ENCODE peak calls at places on chromosomes 1 and 21, in nine cellular contexts. V is fibroblast of lung; F is CD4-positive, CD25-positive, alpha-beta regulatory T cell; C is Peyer's patch; Z is naive thymus-derived CD4-positive, alpha-beta T cell; E is CD8-positive, alpha-beta T cell; I is K562; W is CD8-positive, alpha-beta memory T cell; H is bronchial epithelial cell. J is an unnamed sample.

GRCh38 chr1:29285771-29286170 is 49.4 kb downstream of the PTPRU start:
- DNase-seq in V (no peak), F (no peak), C (no peak), Z (no peak), E (no peak), I (no peak), W (no peak), H (no peak), J (no peak)

GRCh38 chr1:83796409-83796808 is 202.5 kb downstream of the TTLL7 start:
- DNase-seq in V (no peak), F (no peak), C (no peak), Z (no peak), E (no peak), I (no peak), W (no peak), H (no peak), J (no peak)

GRCh38 chr21:29323189-29323588 is 24.5 kb downstream of the BACH1 start:
- DNase-seq in V (no peak), F (no peak), C (no peak), Z (no peak), E (no peak), I (no peak), W (no peak), H (no peak), J (no peak)

GRCh38 chr1:5459839-5460238 is 532.4 kb downstream of the NPHP4 start:
- DNase-seq in V (no peak), F (no peak), C (no peak), Z (no peak), E (no peak), I (no peak), W (no peak), H (no peak), J (no peak)

GRCh38 chr1:26353210-26353859 is 595 bp downstream of the CRYBG2 start:
- DNase-seq in V (no peak), F (no peak), C (no peak), Z (no peak), E (no peak), I (no peak), W (no peak), H (no peak), J (no peak)

GRCh38 chr1:101190441-101190840 is 46.4 kb upstream of the S1PR1 start:
- DNase-seq in V (no peak), F (no peak), C (no peak), Z (no peak), E (no peak), I (no peak), W (no peak), H (peak), J (no peak)

GRCh38 chr1:11748294-11749202 is 12.6 kb downstream of the AGTRAP start:
- DNase-seq in V (no peak), F (no peak), C (no peak), Z (no peak), E (no peak), I (no peak), W (no peak), H (no peak), J (no peak)

GRCh38 chr1:240091201-240091600 is 482 bp upstream of the FMN2 start:
- DNase-seq in V (no peak), F (no peak), C (no peak), Z (no peak), E (no peak), I (no peak), W (no peak), H (no peak), J (no peak)

GRCh38 chr21:32624726-32625125 is 12.5 kb upstream of the CFAP298 start:
- DNase-seq in V (no peak), F (no peak), C (no peak), Z (no peak), E (no peak), I (peak), W (no peak), H (peak), J (no peak)

GRCh38 chr1:205064301-205064700 is 20.0 kb downstream of the TMEM81 start:
- DNase-seq in V (no peak), F (no peak), C (no peak), Z (no peak), E (no peak), I (no peak), W (no peak), H (no peak), J (no peak)

GRCh38 chr1:28518000-28518744 is 12.3 kb downstream of the RCC1 start:
- DNase-seq in V (peak), F (peak), C (peak), Z (peak), E (peak), I (peak), W (peak), H (peak), J (peak)

GRCh38 chr1:67350783-67351182 is 43.1 kb downstream of the IL12RB2 start:
- DNase-seq in V (no peak), F (no peak), C (no peak), Z (no peak), E (no peak), I (peak), W (no peak), H (peak), J (no peak)

GRCh38 chr1:61097326-61097725 is 15.0 kb downstream of the NFIA start:
- DNase-seq in V (peak), F (no peak), C (no peak), Z (no peak), E (no peak), I (no peak), W (no peak), H (peak), J (no peak)

GRCh38 chr1:44101356-44101755 is 17.3 kb upstream of the KLF17 start:
- DNase-seq in V (no peak), F (no peak), C (no peak), Z (no peak), E (no peak), I (no peak), W (no peak), H (no peak), J (no peak)

DNA sequence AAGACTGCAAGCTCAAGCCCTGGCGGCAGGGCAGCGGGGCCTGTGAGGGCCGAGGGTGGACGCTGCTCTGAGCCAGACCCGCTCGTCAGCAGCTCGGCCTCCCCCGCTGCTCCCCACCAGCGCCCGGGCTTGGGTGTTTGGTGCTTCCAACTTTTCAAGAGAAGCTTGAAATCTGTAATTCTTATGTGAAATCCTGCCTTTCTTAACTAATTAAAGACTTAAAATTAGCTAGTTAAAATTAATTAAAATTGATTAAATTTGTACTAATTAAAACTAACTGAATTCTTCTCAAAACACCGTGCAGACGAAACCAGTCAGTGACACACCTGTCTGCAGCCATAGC is 14.0 kb upstream of the SLC19A1 start:
- DNase-seq in V (no peak), F (no peak), C (no peak), Z (no peak), E (no peak), I (no peak), W (no peak), H (no peak), J (no peak)
- H3K4me3 ChIP-seq in V (no peak), F (no peak), C (peak), Z (no peak), E (no peak), I (no peak), W (no peak), H (peak), J (peak)

GRCh38 chr1:94327001-94327685 is 89.8 kb upstream of the ARHGAP29 start:
- DNase-seq in V (no peak), F (no peak), C (no peak), Z (no peak), E (no peak), I (no peak), W (no peak), H (no peak), J (no peak)
- H3K4me3 ChIP-seq in V (no peak), F (no peak), C (no peak), Z (no peak), E (no peak), I (no peak), W (no peak), H (no peak), J (no peak)

GRCh38 chr21:43892984-43893535 is 28.0 kb downstream of the AGPAT3 start:
- DNase-seq in V (no peak), F (no peak), C (no peak), Z (no peak), E (no peak), I (peak), W (no peak), H (no peak), J (no peak)

GRCh38 chr21:43892334-43892733 is 27.3 kb downstream of the AGPAT3 start:
- DNase-seq in V (no peak), F (no peak), C (no peak), Z (no peak), E (no peak), I (no peak), W (no peak), H (no peak), J (no peak)

GRCh38 chr21:43890042-43890441 is 25.0 kb downstream of the AGPAT3 start:
- DNase-seq in V (no peak), F (no peak), C (no peak), Z (no peak), E (no peak), I (peak), W (no peak), H (no peak), J (no peak)

GRCh38 chr21:43894206-43894577 is 29.2 kb downstream of the AGPAT3 start:
- DNase-seq in V (no peak), F (no peak), C (no peak), Z (no peak), E (no peak), I (no peak), W (no peak), H (no peak), J (no peak)

DNA sequence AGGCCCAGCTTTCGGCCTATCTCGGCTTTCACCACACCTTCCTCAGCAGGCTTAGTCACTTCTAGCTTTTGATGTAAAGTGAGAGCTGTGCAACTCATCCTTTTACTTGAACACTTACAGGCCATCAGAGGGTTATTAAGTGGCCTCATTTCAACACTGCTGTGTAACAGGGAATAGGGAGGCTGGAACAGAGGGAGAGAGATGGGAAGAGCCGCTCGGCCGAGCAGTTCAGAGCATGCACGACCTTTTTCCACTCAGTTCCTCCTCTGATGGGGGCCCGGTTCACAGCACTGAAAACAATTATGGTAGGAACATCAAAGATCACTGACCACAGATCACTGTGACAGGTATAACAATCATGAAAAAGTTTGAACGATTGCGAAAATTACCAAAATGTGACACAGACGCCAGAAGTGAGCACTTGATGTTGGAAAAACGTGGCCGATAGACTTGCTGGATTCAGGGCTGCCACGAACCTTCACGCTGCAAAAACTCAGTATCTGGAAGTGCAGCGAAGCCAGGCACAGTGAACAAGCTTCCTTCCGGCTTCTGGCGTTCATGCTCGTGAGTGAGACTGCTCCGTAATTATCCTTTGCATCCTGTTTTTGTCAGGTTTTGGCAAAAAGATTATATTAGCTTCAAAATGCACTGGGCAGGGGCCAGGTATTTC is 28.6 kb downstream of the AGPAT3 start:
- DNase-seq in V (no peak), F (no peak), C (no peak), Z (peak), E (no peak), I (peak), W (no peak), H (peak), J (no peak)
- H3K4me3 ChIP-seq in V (no peak), F (peak), C (no peak), Z (peak), E (peak), I (peak), W (peak), H (no peak), J (no peak)

GRCh38 chr21:41781047-41781405 is 14.2 kb upstream of the RIPK4 start:
- DNase-seq in V (no peak), F (no peak), C (no peak), Z (no peak), E (no peak), I (no peak), W (no peak), H (no peak), J (no peak)

GRCh38 chr21:41777934-41778815 is 11.3 kb upstream of the RIPK4 start:
- DNase-seq in V (peak), F (no peak), C (peak), Z (no peak), E (no peak), I (peak), W (no peak), H (peak), J (peak)

GRCh38 chr21:41778974-41779600 is 12.2 kb upstream of the RIPK4 start:
- DNase-seq in V (no peak), F (no peak), C (no peak), Z (no peak), E (no peak), I (peak), W (no peak), H (no peak), J (no peak)

GRCh38 chr21:41780337-41781046 is 13.6 kb upstream of the RIPK4 start:
- DNase-seq in V (no peak), F (no peak), C (no peak), Z (no peak), E (no peak), I (no peak), W (no peak), H (no peak), J (no peak)

GRCh38 chr21:41779659-41780058 is 12.8 kb upstream of the RIPK4 start:
- DNase-seq in V (no peak), F (no peak), C (no peak), Z (no peak), E (no peak), I (no peak), W (no peak), H (no peak), J (no peak)
- H3K4me3 ChIP-seq in V (no peak), F (no peak), C (peak), Z (no peak), E (no peak), I (no peak), W (no peak), H (no peak), J (no peak)

GRCh38 chr1:24828887-24829192 is 83.6 kb downstream of the CLIC4 start:
- DNase-seq in V (no peak), F (no peak), C (no peak), Z (no peak), E (no peak), I (no peak), W (no peak), H (no peak), J (no peak)
- H3K4me3 ChIP-seq in V (no peak), F (no peak), C (no peak), Z (no peak), E (no peak), I (no peak), W (no peak), H (no peak), J (no peak)

GRCh38 chr1:25192154-25192553 is 40.1 kb downstream of the SYF2 start:
- DNase-seq in V (no peak), F (no peak), C (no peak), Z (no peak), E (no peak), I (no peak), W (no peak), H (no peak), J (no peak)
- H3K4me3 ChIP-seq in V (no peak), F (no peak), C (no peak), Z (no peak), E (no peak), I (no peak), W (no peak), H (no peak), J (no peak)

GRCh38 chr1:2024887-2025286 is 5.7 kb downstream of the GABRD start:
- DNase-seq in V (no peak), F (no peak), C (no peak), Z (no peak), E (peak), I (no peak), W (no peak), H (no peak), J (no peak)

GRCh38 chr1:2027961-2028583 is 8.9 kb downstream of the GABRD start:
- DNase-seq in V (no peak), F (no peak), C (no peak), Z (no peak), E (no peak), I (no peak), W (no peak), H (no peak), J (no peak)

GRCh38 chr1:2024451-2024850 is 5.3 kb downstream of the GABRD start:
- DNase-seq in V (no peak), F (no peak), C (no peak), Z (no peak), E (no peak), I (no peak), W (no peak), H (no peak), J (no peak)

GRCh38 chr1:2023187-2023586 is 4.0 kb downstream of the GABRD start:
- DNase-seq in V (no peak), F (no peak), C (no peak), Z (no peak), E (no peak), I (no peak), W (no peak), H (no peak), J (no peak)

GRCh38 chr1:2025491-2025981 is 6.4 kb downstream of the GABRD start:
- DNase-seq in V (no peak), F (no peak), C (peak), Z (no peak), E (no peak), I (no peak), W (no peak), H (no peak), J (no peak)
- H3K4me3 ChIP-seq in V (no peak), F (no peak), C (peak), Z (no peak), E (peak), I (no peak), W (no peak), H (no peak), J (no peak)

GRCh38 chr1:206737729-206738222 is 32.8 kb upstream of the IL19 start:
- DNase-seq in V (no peak), F (no peak), C (no peak), Z (no peak), E (peak), I (no peak), W (peak), H (no peak), J (no peak)

GRCh38 chr1:206736878-206737728 is 33.5 kb upstream of the IL19 start:
- DNase-seq in V (no peak), F (peak), C (peak), Z (peak), E (peak), I (no peak), W (peak), H (no peak), J (no peak)

GRCh38 chr1:206741142-206741701 is 29.4 kb upstream of the IL19 start:
- DNase-seq in V (no peak), F (no peak), C (no peak), Z (no peak), E (no peak), I (no peak), W (no peak), H (no peak), J (no peak)

GRCh38 chr1:206739411-206740076 is 31.0 kb upstream of the IL19 start:
- DNase-seq in V (no peak), F (peak), C (peak), Z (peak), E (peak), I (no peak), W (no peak), H (peak), J (no peak)

DNA sequence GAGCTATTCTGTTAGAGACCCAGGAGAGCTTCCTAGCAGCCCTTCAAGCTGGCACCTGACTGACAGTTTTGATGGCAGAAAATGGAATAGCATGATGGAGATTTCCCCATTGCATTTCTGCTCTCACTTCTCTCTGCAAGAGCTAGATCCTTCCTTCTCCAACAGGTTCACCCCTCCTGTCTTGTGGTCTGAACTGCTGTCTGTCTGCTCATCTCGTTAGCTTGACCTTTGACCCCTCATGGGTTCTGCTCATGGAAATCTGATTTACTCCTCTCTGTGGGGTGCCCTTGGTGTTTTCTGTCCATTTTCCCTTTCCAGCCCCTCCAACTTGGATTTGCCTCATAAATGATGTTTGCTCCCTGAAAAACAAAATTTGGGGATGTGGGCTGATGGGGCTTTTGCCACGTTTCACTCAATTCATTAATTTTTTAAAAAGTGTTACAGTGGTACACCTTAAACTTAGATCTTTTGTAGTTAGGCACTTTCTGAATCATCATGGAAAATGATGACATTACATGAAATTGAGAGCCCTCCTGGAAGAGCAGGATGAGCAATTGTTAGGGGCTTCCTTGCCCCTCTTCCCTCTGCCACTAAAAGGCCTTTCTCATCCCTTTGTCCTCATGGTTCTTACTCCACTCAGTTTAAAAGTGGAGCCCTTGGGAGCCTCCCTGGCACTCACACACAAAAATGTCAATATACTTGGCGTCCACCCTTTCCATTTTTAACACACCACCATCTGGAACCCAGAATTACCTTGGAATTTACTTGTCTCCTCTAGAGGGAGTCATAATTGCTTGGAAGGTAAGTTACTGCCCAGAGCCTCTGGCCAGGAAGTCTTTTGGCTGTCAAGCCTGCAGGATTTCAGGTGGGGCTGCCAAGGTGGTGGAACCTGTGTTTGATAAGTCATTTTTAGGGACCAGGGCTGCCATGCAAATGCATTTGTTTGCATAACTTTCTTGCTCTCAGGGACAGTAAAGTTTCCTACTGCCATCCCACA is 31.9 kb upstream of the IL19 start:
- DNase-seq in V (peak), F (no peak), C (no peak), Z (no peak), E (no peak), I (peak), W (no peak), H (peak), J (no peak)
- H3K4me3 ChIP-seq in V (no peak), F (peak), C (no peak), Z (no peak), E (no peak), I (no peak), W (peak), H (no peak), J (no peak)